ENCODE peak calls at places on chromosomes 6 and 20, in nine cellular contexts. M is stimulated activated CD8-positive, alpha-beta memory T cell treated with anti-CD3 and anti-CD28 coated beads, Interleukin-4, amount 100 ng/mL, for 24 hours; X is left kidney; D is left cardiac atrium; S is NCI-H82; Q is AG10803; O is activated T-helper 9 cell treated with anti-CD3 and anti-CD28 coated beads, Interleukin-2, amount 50 U/mL, for 16 hours; L is T follicular helper cell; T is ovary. Z is an unnamed sample.

GRCh38 chr6:168450921-168451320 is 9.9 kb downstream of the SMOC2 start:
- DNase-seq in M (no peak), X (peak; percentile 59), D (no peak), S (no peak), Q (no peak), O (no peak), L (no peak), T (no peak), Z (no peak)

GRCh38 chr20:19354950-19355349 is 142.5 kb downstream of the SLC24A3 start:
- DNase-seq in M (no peak), X (no peak), D (no peak), S (no peak), Q (no peak), O (no peak), L (no peak), T (no peak), Z (no peak)

GRCh38 chr20:58375796-58376195 is 13.2 kb upstream of the VAPB start:
- DNase-seq in M (no peak), X (no peak), D (no peak), S (no peak), Q (no peak), O (no peak), L (no peak), T (no peak), Z (no peak)

GRCh38 chr6:53466257-53466656 is 78.6 kb downstream of the GCLC start:
- DNase-seq in M (no peak), X (no peak), D (no peak), S (no peak), Q (no peak), O (no peak), L (no peak), T (no peak), Z (no peak)

GRCh38 chr6:24205020-24205492 is 79.0 kb downstream of the NRSN1 start:
- DNase-seq in M (no peak), X (peak; percentile 73), D (no peak), S (peak; percentile 84), Q (peak; percentile 34), O (no peak), L (no peak), T (no peak), Z (no peak)

GRCh38 chr6:16764188-16764950 is 3.1 kb upstream of the ATXN1 start:
- DNase-seq in M (no peak), X (peak; percentile 68), D (no peak), S (peak; percentile 55), Q (peak; percentile 70), O (no peak), L (no peak), T (no peak), Z (no peak)

GRCh38 chr6:20699402-20699801 is 165.1 kb downstream of the CDKAL1 start:
- DNase-seq in M (no peak), X (no peak), D (no peak), S (peak; percentile 97), Q (no peak), O (no peak), L (no peak), T (no peak), Z (no peak)

GRCh38 chr6:37557645-37558114 is 58.0 kb upstream of the CCDC167 start:
- DNase-seq in M (no peak), X (no peak), D (no peak), S (peak; percentile 94), Q (no peak), O (no peak), L (no peak), T (no peak), Z (no peak)

GRCh38 chr20:15476781-15477180 is 1096.5 kb downstream of the KIF16B start:
- DNase-seq in M (no peak), X (no peak), D (no peak), S (no peak), Q (no peak), O (no peak), L (no peak), T (no peak), Z (no peak)

GRCh38 chr6:32763417-32763816 is at the start of gene HLA-DQB2:
- DNase-seq in M (no peak), X (peak; percentile 44), D (no peak), S (peak; percentile 23), Q (no peak), O (no peak), L (no peak), T (no peak), Z (no peak)

GRCh38 chr6:10383312-10384063 is 31.4 kb downstream of the TFAP2A start:
- DNase-seq in M (no peak), X (peak; percentile 60), D (no peak), S (no peak), Q (no peak), O (no peak), L (no peak), T (no peak), Z (no peak)

GRCh38 chr6:43883698-43884659 is 114.0 kb downstream of the VEGFA start:
- DNase-seq in M (no peak), X (peak; percentile 11), D (no peak), S (no peak), Q (no peak), O (no peak), L (no peak), T (no peak), Z (no peak)

GRCh38 chr6:45892696-45893095 is 123.0 kb downstream of the CLIC5 start:
- DNase-seq in M (no peak), X (no peak), D (no peak), S (no peak), Q (no peak), O (no peak), L (no peak), T (no peak), Z (no peak)

GRCh38 chr6:137291441-137291840 is 72.3 kb upstream of the IFNGR1 start:
- DNase-seq in M (no peak), X (no peak), D (peak; percentile 37), S (no peak), Q (peak; percentile 38), O (no peak), L (no peak), T (no peak), Z (no peak)

GRCh38 chr6:79872986-79873385 is 74.4 kb downstream of the ELOVL4 start:
- DNase-seq in M (no peak), X (no peak), D (no peak), S (no peak), Q (peak; percentile 76), O (no peak), L (no peak), T (no peak), Z (no peak)

GRCh38 chr6:117555882-117556498 is 46.3 kb downstream of the GOPC start:
- DNase-seq in M (peak; percentile 37), X (peak; percentile 46), D (peak; percentile 31), S (peak; percentile 64), Q (peak; percentile 21), O (peak; percentile 30), L (peak; percentile 44), T (no peak), Z (no peak)

GRCh38 chr20:17647391-17648305 is 34.4 kb downstream of the RRBP1 start:
- DNase-seq in M (no peak), X (no peak), D (peak; percentile 16), S (no peak), Q (no peak), O (no peak), L (no peak), T (peak; percentile 39), Z (no peak)

GRCh38 chr6:147078106-147078505 is 126.1 kb upstream of the STXBP5 start:
- DNase-seq in M (no peak), X (no peak), D (no peak), S (no peak), Q (no peak), O (no peak), L (no peak), T (no peak), Z (no peak)

GRCh38 chr6:21731411-21732031 is 138.0 kb downstream of the SOX4 start:
- DNase-seq in M (no peak), X (no peak), D (no peak), S (no peak), Q (peak; percentile 74), O (no peak), L (no peak), T (no peak), Z (no peak)

GRCh38 chr20:41366546-41367392 is at the start of gene EMILIN3:
- DNase-seq in M (no peak), X (peak; percentile 84), D (no peak), S (peak; percentile 76), Q (no peak), O (no peak), L (no peak), T (peak; percentile 62), Z (no peak)

GRCh38 chr20:38129893-38130609 is 35.0 kb downstream of the TGM2 start:
- DNase-seq in M (no peak), X (no peak), D (peak; percentile 25), S (no peak), Q (no peak), O (no peak), L (no peak), T (peak; percentile 36), Z (no peak)

GRCh38 chr6:54775586-54775985 is 71.0 kb upstream of the FAM83B start:
- DNase-seq in M (no peak), X (no peak), D (no peak), S (no peak), Q (peak; percentile 23), O (no peak), L (no peak), T (no peak), Z (no peak)

GRCh38 chr6:112232845-112233256 is 21.5 kb downstream of the LAMA4 start:
- DNase-seq in M (no peak), X (peak; percentile 58), D (no peak), S (no peak), Q (peak; percentile 69), O (no peak), L (no peak), T (no peak), Z (no peak)

GRCh38 chr6:11812951-11813350 is 34.3 kb upstream of the ADTRP start:
- DNase-seq in M (no peak), X (no peak), D (no peak), S (no peak), Q (no peak), O (no peak), L (no peak), T (no peak), Z (no peak)